ENCODE peak calls at places on chromosomes 3 and 15, in four cellular contexts. T is AG04450, X is Peyer's patch, Y is IMR-90. E is an unnamed sample.

GRCh38 chr3:32977842-32978241 is 26.4 kb downstream of the CCR4 start:
- DNase-seq in Y (no peak), T (no peak), X (no peak), E (no peak)

GRCh38 chr15:84762840-84763572 is 14.6 kb downstream of the ZNF592 start:
- DNase-seq in X (no peak), Y (no peak), T (no peak), E (no peak)

GRCh38 chr3:51718547-51719412 is 11.9 kb downstream of the GRM2 start:
- DNase-seq in X (peak), Y (peak), T (no peak), E (peak)

GRCh38 chr3:117692416-117692995 is 982.9 kb downstream of the TUSC7 start:
- DNase-seq in X (no peak), T (peak), Y (peak), E (no peak)

GRCh38 chr15:91348812-91349500 is 248.9 kb downstream of the SV2B start:
- DNase-seq in Y (no peak), X (no peak), T (no peak), E (no peak)

GRCh38 chr3:27723803-27724458 is 1.8 kb upstream of the EOMES start:
- DNase-seq in T (no peak), Y (no peak), X (no peak), E (no peak)

GRCh38 chr3:187968883-187969580 is 184.9 kb upstream of the LPP start:
- DNase-seq in Y (peak), T (no peak), X (no peak), E (no peak)

GRCh38 chr3:57974796-57975388 is 33.3 kb upstream of the FLNB start:
- DNase-seq in X (no peak), T (peak), Y (peak), E (peak)

GRCh38 chr3:39144748-39145380 is 8.5 kb downstream of the CSRNP1 start:
- DNase-seq in T (no peak), Y (no peak), X (no peak), E (no peak)

GRCh38 chr3:181329024-181329423 is 339.5 kb upstream of the DNAJC19 start:
- DNase-seq in Y (no peak), T (no peak), X (no peak), E (no peak)

GRCh38 chr15:71601038-71601869 is 209.1 kb upstream of the NR2E3 start:
- DNase-seq in Y (peak), T (no peak), X (no peak), E (no peak)

DNA sequence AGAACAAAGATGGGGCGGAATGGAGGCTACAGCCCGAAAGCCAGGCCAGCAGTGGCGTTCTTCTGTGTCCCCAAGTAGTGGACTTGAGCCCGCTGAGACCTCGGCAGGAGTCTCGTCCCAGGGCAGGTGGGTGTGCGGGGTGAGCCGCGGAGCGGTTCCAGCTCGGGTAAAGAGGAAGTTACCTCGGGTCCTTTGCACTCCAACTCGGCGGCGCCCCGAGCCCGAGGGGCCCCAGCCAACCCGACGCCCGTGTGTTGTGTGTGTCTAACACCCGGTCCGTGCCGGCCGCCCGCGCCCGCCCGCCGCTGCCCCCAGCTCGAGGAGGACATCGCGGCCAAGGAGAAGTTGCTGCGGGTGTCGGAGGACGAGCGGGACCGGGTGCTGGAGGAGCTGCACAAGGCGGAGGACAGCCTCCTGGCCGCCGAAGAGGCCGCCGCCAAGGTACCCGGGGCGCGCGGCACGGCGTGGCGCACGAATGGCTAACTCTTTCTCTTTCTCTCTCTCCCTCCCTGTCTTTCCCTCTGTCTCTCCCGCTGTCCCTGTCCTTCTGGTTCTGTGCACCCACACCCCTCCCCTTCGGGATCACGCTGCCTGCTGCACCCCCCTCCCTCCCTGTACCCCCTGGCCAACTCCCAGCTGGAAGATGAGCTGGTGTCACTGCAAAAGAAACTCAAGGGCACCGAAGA is 987 bp downstream of the TPM1 start:
- DNase-seq in Y (no peak), T (no peak), X (no peak), E (no peak)
- H3K27ac ChIP-seq in Y (peak), T (peak), X (peak), E (peak)

GRCh38 chr3:141930801-141931200 is 54.4 kb downstream of the ATP1B3 start:
- DNase-seq in X (no peak), Y (no peak), T (no peak), E (no peak)
- H3K27ac ChIP-seq in X (no peak), Y (no peak), T (no peak), E (no peak)

GRCh38 chr3:170420307-170420821 is 1.7 kb downstream of the CLDN11 start:
- DNase-seq in T (no peak), X (no peak), Y (peak), E (no peak)
- H3K27ac ChIP-seq in T (peak), X (no peak), Y (peak), E (no peak)

GRCh38 chr3:172175254-172175599 is 135.8 kb downstream of the FNDC3B start:
- DNase-seq in T (no peak), Y (no peak), X (no peak), E (no peak)
- H3K27ac ChIP-seq in T (peak), Y (peak), X (no peak), E (peak)

GRCh38 chr3:125357032-125357658 is 18.0 kb downstream of the ZNF148 start:
- DNase-seq in T (no peak), Y (peak), X (peak), E (no peak)
- H3K27ac ChIP-seq in T (no peak), Y (peak), X (no peak), E (peak)

DNA sequence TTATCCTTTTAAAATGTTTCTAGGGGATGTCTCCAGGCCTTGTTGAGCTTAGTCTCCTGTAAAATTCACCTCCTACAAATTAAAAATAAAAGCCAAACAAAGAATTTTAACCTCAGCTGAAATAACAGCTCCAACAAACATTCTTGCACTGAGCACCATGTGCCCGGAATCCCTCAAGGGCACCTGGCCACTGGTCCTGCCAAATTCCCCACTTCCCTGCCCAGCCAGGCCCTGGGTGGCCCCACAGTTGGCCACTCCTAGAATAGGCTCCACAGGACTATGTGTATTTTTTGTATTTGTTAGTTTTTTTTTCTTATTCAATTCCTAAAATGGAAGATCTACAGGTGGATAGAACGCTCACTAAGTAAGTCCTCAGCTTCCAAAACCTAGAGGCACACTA is 33.1 kb upstream of the PLA2G4E start:
- DNase-seq in T (no peak), X (no peak), Y (no peak), E (no peak)
- H3K27ac ChIP-seq in T (no peak), X (no peak), Y (no peak), E (no peak)

GRCh38 chr15:52682776-52683175 is 3.6 kb upstream of the ATOSA start:
- DNase-seq in X (no peak), T (no peak), Y (no peak), E (no peak)

GRCh38 chr15:52680041-52680391 is 828 bp upstream of the ATOSA start:
- DNase-seq in X (no peak), Y (peak), T (no peak), E (no peak)

GRCh38 chr15:52682200-52682599 is 3.0 kb upstream of the ATOSA start:
- DNase-seq in T (no peak), X (no peak), Y (no peak), E (no peak)

GRCh38 chr15:52680756-52681155 is 1.6 kb upstream of the ATOSA start:
- DNase-seq in X (no peak), T (no peak), Y (no peak), E (no peak)

GRCh38 chr15:52681441-52681840 is 2.3 kb upstream of the ATOSA start:
- DNase-seq in Y (no peak), X (no peak), T (no peak), E (no peak)
- H3K27ac ChIP-seq in Y (no peak), X (no peak), T (no peak), E (no peak)

DNA sequence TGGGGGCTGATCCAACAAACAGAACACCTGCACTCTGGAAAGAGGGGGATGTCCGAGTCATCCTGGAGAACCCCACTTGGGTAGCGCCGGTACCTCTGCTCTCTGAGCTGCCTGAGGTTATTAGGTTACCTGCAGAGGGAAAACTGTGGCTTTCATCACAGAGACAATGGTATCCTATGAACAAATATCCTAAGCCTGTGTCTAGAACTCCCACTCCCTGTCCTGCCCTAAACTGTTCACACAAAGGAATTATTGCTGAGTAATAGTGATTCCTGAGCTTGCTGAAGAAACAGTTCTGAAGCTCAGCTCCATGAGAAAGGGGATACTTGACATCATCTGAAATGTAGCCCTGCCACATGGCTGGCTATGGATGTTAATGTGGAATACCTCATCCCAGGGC is 31.9 kb upstream of the WNT5A start:
- DNase-seq in X (no peak), Y (peak), T (no peak), E (no peak)
- H3K27ac ChIP-seq in X (no peak), Y (peak), T (peak), E (no peak)

GRCh38 chr15:83483612-83484011 is 36.5 kb downstream of the SH3GL3 start:
- DNase-seq in T (no peak), Y (no peak), X (no peak), E (no peak)

GRCh38 chr15:83489690-83490089 is 42.5 kb downstream of the SH3GL3 start:
- DNase-seq in T (no peak), Y (no peak), X (no peak), E (no peak)

GRCh38 chr15:83491486-83491885 is 44.3 kb downstream of the SH3GL3 start:
- DNase-seq in T (no peak), X (no peak), Y (no peak), E (no peak)

GRCh38 chr15:83486363-83486762 is 39.2 kb downstream of the SH3GL3 start:
- DNase-seq in X (no peak), T (no peak), Y (no peak), E (no peak)

DNA sequence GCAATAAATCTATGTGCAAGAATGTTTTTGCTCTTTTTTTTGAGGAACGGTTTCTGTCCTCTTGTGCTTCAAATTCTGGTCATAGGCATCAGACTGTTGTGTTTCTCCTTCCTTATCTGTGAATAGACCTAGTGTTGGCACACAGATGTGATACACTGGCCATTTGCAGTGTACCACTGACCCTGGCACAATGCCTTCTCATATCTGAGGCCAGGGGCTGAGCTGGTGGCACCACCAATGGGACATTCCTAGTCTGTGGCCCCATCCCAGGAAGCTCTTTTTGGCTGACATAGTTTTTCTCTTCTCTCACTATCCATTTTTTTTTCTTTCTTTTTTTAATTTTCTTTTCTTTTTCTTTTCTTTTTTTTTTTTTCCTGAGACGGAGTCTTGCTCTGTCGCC is 40.4 kb downstream of the SH3GL3 start:
- DNase-seq in Y (no peak), X (no peak), T (no peak), E (no peak)
- H3K27ac ChIP-seq in Y (no peak), X (no peak), T (no peak), E (no peak)

GRCh38 chr15:42576040-42576594 is 711 bp downstream of the STARD9 start:
- DNase-seq in Y (no peak), T (no peak), X (no peak), E (no peak)
- H3K27ac ChIP-seq in Y (peak), T (no peak), X (peak), E (peak)

E was measured in Panc1.